ENCODE peak calls at places on chromosomes 6 and 20, in five cellular contexts. K is stimulated activated CD4-positive, alpha-beta T cell treated with anti-CD3 and anti-CD28 coated beads, Interleukin-15, amount 100 ng/mL, for 24 hours; W is iris pigment epithelial cell; O is progenitor cell of endocrine pancreas; J is NCI-H345. Z is an unnamed sample.

GRCh38 chr6:89352329-89353117 is at the start of gene UBE2J1:
- DNase-seq in K (peak; percentile 85), W (peak; percentile 96), O (peak; percentile 84), J (peak; percentile 68), Z (peak; percentile 96)

GRCh38 chr6:11514672-11515071 is 22.9 kb upstream of the TMEM170B start:
- DNase-seq in K (no peak), W (no peak), O (no peak), J (no peak), Z (no peak)

GRCh38 chr6:148053209-148053608 is 289.4 kb upstream of the SASH1 start:
- DNase-seq in K (no peak), W (no peak), O (no peak), J (no peak), Z (no peak)

GRCh38 chr6:23526519-23526918 is 599.5 kb upstream of the NRSN1 start:
- DNase-seq in K (no peak), W (no peak), O (no peak), J (no peak), Z (no peak)

GRCh38 chr6:23137596-23137995 is 568.2 kb downstream of the HDGFL1 start:
- DNase-seq in K (no peak), W (peak; percentile 27), O (no peak), J (no peak), Z (no peak)

GRCh38 chr6:37714836-37715425 is 17.2 kb upstream of the MDGA1 start:
- DNase-seq in K (no peak), W (no peak), O (no peak), J (no peak), Z (no peak)

GRCh38 chr6:22444335-22444734 is 125.0 kb upstream of the HDGFL1 start:
- DNase-seq in K (no peak), W (peak; percentile 73), O (no peak), J (no peak), Z (no peak)

GRCh38 chr6:2851727-2852513 is 10.3 kb upstream of the SERPINB1 start:
- DNase-seq in K (no peak), W (no peak), O (no peak), J (no peak), Z (no peak)

GRCh38 chr20:50278684-50279531 is 88.3 kb downstream of the CEBPB start:
- DNase-seq in K (no peak), W (no peak), O (no peak), J (no peak), Z (peak; percentile 84)

GRCh38 chr6:12813321-12813720 is 96.8 kb downstream of the PHACTR1 start:
- DNase-seq in K (no peak), W (peak; percentile 4), O (no peak), J (no peak), Z (no peak)

GRCh38 chr20:63738687-63739128 is 868 bp upstream of the SLC2A4RG start:
- DNase-seq in K (peak; percentile 54), W (peak; percentile 33), O (no peak), J (no peak), Z (peak; percentile 88)

GRCh38 chr20:49979030-49979832 is 3.5 kb upstream of the SNAI1 start:
- DNase-seq in K (peak; percentile 67), W (no peak), O (peak; percentile 73), J (peak; percentile 70), Z (peak; percentile 74)

GRCh38 chr20:58518896-58519593 is 3.8 kb upstream of the APCDD1L start:
- DNase-seq in K (no peak), W (no peak), O (no peak), J (no peak), Z (no peak)